ENCODE peak calls at places on chromosomes 7 and 10, in ten cellular contexts. One of them, this sample, is unnamed.

GRCh38 chr10:84308481-84309304 is 19.7 kb upstream of the CCSER2 start:
- DNase-seq in AML-193: peak
- DNase-seq in brain microvascular endothelial cell: peak
- DNase-seq in GM12878: peak
- DNase-seq in GM20000: no peak
- DNase-seq in ovary: no peak
- DNase-seq in stimulated activated CD8-positive, alpha-beta memory T cell treated with anti-CD3 and anti-CD28 coated beads, Interleukin-15, amount 100 ng/mL, for 4 hours: no peak
- DNase-seq in colonic mucosa: peak
- DNase-seq in posterior cingulate gyrus: peak
- DNase-seq in fibroblast of pulmonary artery: peak
- DNase-seq in this sample: peak

GRCh38 chr10:63253040-63253439 is 119.9 kb downstream of the NRBF2 start:
- DNase-seq in posterior cingulate gyrus: no peak
- DNase-seq in GM12878: no peak
- DNase-seq in GM20000: no peak
- DNase-seq in brain microvascular endothelial cell: no peak
- DNase-seq in stimulated activated CD8-positive, alpha-beta memory T cell treated with anti-CD3 and anti-CD28 coated beads, Interleukin-15, amount 100 ng/mL, for 4 hours: no peak
- DNase-seq in colonic mucosa: no peak
- DNase-seq in fibroblast of pulmonary artery: no peak
- DNase-seq in AML-193: no peak
- DNase-seq in ovary: no peak
- DNase-seq in this sample: no peak

GRCh38 chr10:6503171-6503570 is 76.9 kb downstream of the PRKCQ start:
- DNase-seq in fibroblast of pulmonary artery: no peak
- DNase-seq in brain microvascular endothelial cell: no peak
- DNase-seq in GM12878: no peak
- DNase-seq in stimulated activated CD8-positive, alpha-beta memory T cell treated with anti-CD3 and anti-CD28 coated beads, Interleukin-15, amount 100 ng/mL, for 4 hours: no peak
- DNase-seq in AML-193: no peak
- DNase-seq in GM20000: no peak
- DNase-seq in ovary: no peak
- DNase-seq in colonic mucosa: no peak
- DNase-seq in posterior cingulate gyrus: no peak
- DNase-seq in this sample: no peak

GRCh38 chr10:5608608-5609270 is 57.7 kb downstream of the ASB13 start:
- DNase-seq in GM12878: no peak
- DNase-seq in AML-193: no peak
- DNase-seq in brain microvascular endothelial cell: no peak
- DNase-seq in ovary: no peak
- DNase-seq in colonic mucosa: no peak
- DNase-seq in GM20000: no peak
- DNase-seq in stimulated activated CD8-positive, alpha-beta memory T cell treated with anti-CD3 and anti-CD28 coated beads, Interleukin-15, amount 100 ng/mL, for 4 hours: no peak
- DNase-seq in posterior cingulate gyrus: no peak
- DNase-seq in fibroblast of pulmonary artery: no peak
- DNase-seq in this sample: no peak

GRCh38 chr7:19713676-19714075 is 4.8 kb upstream of the POLR1F start:
- DNase-seq in GM20000: peak
- DNase-seq in colonic mucosa: no peak
- DNase-seq in GM12878: peak
- DNase-seq in stimulated activated CD8-positive, alpha-beta memory T cell treated with anti-CD3 and anti-CD28 coated beads, Interleukin-15, amount 100 ng/mL, for 4 hours: no peak
- DNase-seq in fibroblast of pulmonary artery: peak
- DNase-seq in brain microvascular endothelial cell: peak
- DNase-seq in AML-193: peak
- DNase-seq in ovary: no peak
- DNase-seq in posterior cingulate gyrus: peak
- DNase-seq in this sample: peak

GRCh38 chr7:50307368-50308012 is 3.0 kb downstream of the IKZF1 start:
- DNase-seq in colonic mucosa: no peak
- DNase-seq in fibroblast of pulmonary artery: no peak
- DNase-seq in GM12878: no peak
- DNase-seq in brain microvascular endothelial cell: no peak
- DNase-seq in ovary: no peak
- DNase-seq in GM20000: peak
- DNase-seq in stimulated activated CD8-positive, alpha-beta memory T cell treated with anti-CD3 and anti-CD28 coated beads, Interleukin-15, amount 100 ng/mL, for 4 hours: peak
- DNase-seq in AML-193: peak
- DNase-seq in posterior cingulate gyrus: no peak
- DNase-seq in this sample: no peak

GRCh38 chr10:11015371-11015934 is 2.2 kb upstream of the CELF2 start:
- DNase-seq in GM20000: no peak
- DNase-seq in colonic mucosa: no peak
- DNase-seq in brain microvascular endothelial cell: no peak
- DNase-seq in fibroblast of pulmonary artery: no peak
- DNase-seq in GM12878: no peak
- DNase-seq in posterior cingulate gyrus: no peak
- DNase-seq in stimulated activated CD8-positive, alpha-beta memory T cell treated with anti-CD3 and anti-CD28 coated beads, Interleukin-15, amount 100 ng/mL, for 4 hours: no peak
- DNase-seq in AML-193: no peak
- DNase-seq in ovary: no peak
- DNase-seq in this sample: no peak

GRCh38 chr7:105985821-105986220 is 22.8 kb downstream of the CDHR3 start:
- DNase-seq in fibroblast of pulmonary artery: no peak
- DNase-seq in GM20000: no peak
- DNase-seq in GM12878: no peak
- DNase-seq in AML-193: no peak
- DNase-seq in posterior cingulate gyrus: no peak
- DNase-seq in stimulated activated CD8-positive, alpha-beta memory T cell treated with anti-CD3 and anti-CD28 coated beads, Interleukin-15, amount 100 ng/mL, for 4 hours: no peak
- DNase-seq in ovary: no peak
- DNase-seq in colonic mucosa: no peak
- DNase-seq in brain microvascular endothelial cell: no peak
- DNase-seq in this sample: no peak

GRCh38 chr10:62394556-62395018 is 20.4 kb downstream of the ZNF365 start:
- DNase-seq in fibroblast of pulmonary artery: no peak
- DNase-seq in posterior cingulate gyrus: no peak
- DNase-seq in GM20000: no peak
- DNase-seq in ovary: no peak
- DNase-seq in GM12878: no peak
- DNase-seq in brain microvascular endothelial cell: no peak
- DNase-seq in AML-193: no peak
- DNase-seq in stimulated activated CD8-positive, alpha-beta memory T cell treated with anti-CD3 and anti-CD28 coated beads, Interleukin-15, amount 100 ng/mL, for 4 hours: no peak
- DNase-seq in colonic mucosa: no peak
- DNase-seq in this sample: no peak